ENCODE peak calls at places on chromosomes 13 and 19, in five cellular contexts. U is sciatic nerve; D is CD8-positive, alpha-beta memory T cell; O is NCI-H2081; Q is NAMALWA. N is an unnamed sample.

GRCh38 chr19:34049944-34050343 is 122.4 kb upstream of the LSM14A start:
- DNase-seq in D (no peak), U (no peak), O (no peak), Q (no peak), N (no peak)

GRCh38 chr19:40223135-40223822 is 3.2 kb downstream of the CCNP start:
- DNase-seq in U (no peak), Q (no peak), D (no peak), O (peak), N (peak)

GRCh38 chr19:47806435-47806834 is 2.1 kb upstream of the TPRX1 start:
- DNase-seq in O (no peak), U (no peak), D (no peak), Q (no peak), N (no peak)

GRCh38 chr19:12793290-12794195 is 2.3 kb downstream of the JUNB start:
- DNase-seq in O (peak), D (peak), U (peak), Q (peak), N (peak)

GRCh38 chr19:35715355-35715809 is 2.4 kb upstream of the KMT2B start:
- DNase-seq in Q (no peak), O (no peak), D (no peak), U (no peak), N (no peak)

GRCh38 chr19:35754365-35755139 is 2.3 kb downstream of the HSPB6 start:
- DNase-seq in Q (no peak), D (no peak), U (no peak), O (no peak), N (no peak)

GRCh38 chr19:799076-799881 is 2.0 kb downstream of the PTBP1 start:
- DNase-seq in Q (no peak), U (peak), O (no peak), D (no peak), N (no peak)

GRCh38 chr19:48833977-48834376 is 2.3 kb downstream of the HSD17B14 start:
- DNase-seq in O (no peak), D (no peak), Q (no peak), U (no peak), N (no peak)

GRCh38 chr19:10936661-10937084 is 8.1 kb downstream of the TIMM29 start:
- DNase-seq in D (no peak), U (no peak), O (peak), Q (peak), N (peak)

GRCh38 chr13:44899967-44900366 is 89.3 kb downstream of the NUFIP1 start:
- DNase-seq in D (no peak), O (peak), U (no peak), Q (no peak), N (no peak)